ENCODE peak calls at places on chromosome 20, in nine cellular contexts. B is GM03348, G is GM19239, L is G401, A is NCI-H1092 treated with DMSO at 0.1 percent for 48 hours, J is neuronal stem cell, E is astrocyte of the spinal cord, P is EL, S is fibroblast of the aortic adventitia. U is an unnamed sample.

GRCh38 chr20:44683263-44684046 is 31.7 kb upstream of the CCN5 start:
- DNase-seq in B (peak; percentile 74), G (peak; percentile 74), L (peak; percentile 53), A (peak; percentile 73), J (peak; percentile 51), E (no peak), P (peak; percentile 52), S (no peak), U (peak; percentile 83)

GRCh38 chr20:6298049-6298448 is 175.2 kb upstream of the FERMT1 start:
- DNase-seq in B (no peak), G (no peak), L (no peak), A (no peak), J (no peak), E (no peak), P (no peak), S (no peak), U (no peak)

GRCh38 chr20:13838664-13839063 is 53.8 kb downstream of the NDUFAF5 start:
- DNase-seq in B (no peak), G (no peak), L (no peak), A (no peak), J (no peak), E (no peak), P (no peak), S (no peak), U (no peak)

GRCh38 chr20:18739785-18740184 is 73.8 kb upstream of the SCP2D1 start:
- DNase-seq in B (peak; percentile 60), G (no peak), L (no peak), A (no peak), J (peak; percentile 6), E (peak; percentile 92), P (peak; percentile 77), S (peak; percentile 86), U (no peak)

GRCh38 chr20:37566590-37567330 is 39.1 kb upstream of the BLCAP start:
- DNase-seq in B (no peak), G (no peak), L (no peak), A (no peak), J (no peak), E (no peak), P (no peak), S (no peak), U (no peak)

GRCh38 chr20:2602046-2602735 is 50.2 kb upstream of the NOP56 start:
- DNase-seq in B (no peak), G (no peak), L (no peak), A (no peak), J (no peak), E (no peak), P (peak; percentile 29), S (no peak), U (no peak)

GRCh38 chr20:49245921-49246740 is 26.9 kb downstream of the DDX27 start:
- DNase-seq in B (peak; percentile 79), G (peak; percentile 40), L (peak; percentile 45), A (peak; percentile 11), J (no peak), E (peak; percentile 59), P (peak; percentile 57), S (peak; percentile 69), U (peak; percentile 60)

GRCh38 chr20:43448748-43449535 is 8.8 kb upstream of the SRSF6 start:
- DNase-seq in B (peak; percentile 67), G (no peak), L (peak; percentile 58), A (peak; percentile 61), J (peak; percentile 26), E (peak; percentile 17), P (peak; percentile 48), S (peak; percentile 43), U (peak; percentile 66)

GRCh38 chr20:32510601-32511357 is 74.4 kb downstream of the NOL4L start:
- DNase-seq in B (no peak), G (no peak), L (peak; percentile 30), A (peak; percentile 26), J (no peak), E (no peak), P (no peak), S (no peak), U (peak; percentile 51)

GRCh38 chr20:38730167-38730988 is 6.1 kb downstream of the SLC32A1 start:
- DNase-seq in B (no peak), G (no peak), L (no peak), A (no peak), J (no peak), E (no peak), P (no peak), S (no peak), U (no peak)

GRCh38 chr20:53829086-53829703 is 235.6 kb upstream of the ZNF217 start:
- DNase-seq in B (peak; percentile 79), G (no peak), L (peak; percentile 44), A (no peak), J (no peak), E (peak; percentile 95), P (peak; percentile 97), S (peak; percentile 98), U (no peak)

GRCh38 chr20:17936791-17937687 is 31.6 kb downstream of the SNX5 start:
- DNase-seq in B (peak; percentile 78), G (no peak), L (no peak), A (no peak), J (no peak), E (peak; percentile 89), P (peak; percentile 53), S (peak; percentile 87), U (no peak)

GRCh38 chr20:3282271-3283221 is 43.6 kb upstream of the SLC4A11 start:
- DNase-seq in B (no peak), G (no peak), L (no peak), A (no peak), J (no peak), E (no peak), P (no peak), S (no peak), U (no peak)

GRCh38 chr20:4814696-4815252 is 93.1 kb downstream of the PRND start:
- DNase-seq in B (no peak), G (no peak), L (no peak), A (no peak), J (no peak), E (no peak), P (no peak), S (no peak), U (peak; percentile 71)

GRCh38 chr20:13149371-13149770 is 71.7 kb upstream of the ISM1 start:
- DNase-seq in B (no peak), G (no peak), L (no peak), A (no peak), J (no peak), E (peak; percentile 46), P (no peak), S (no peak), U (no peak)

GRCh38 chr20:33181482-33182093 is 13.6 kb downstream of the BPIFA2 start:
- DNase-seq in B (no peak), G (no peak), L (no peak), A (no peak), J (no peak), E (no peak), P (no peak), S (no peak), U (no peak)

GRCh38 chr20:43404880-43405279 is 52.8 kb upstream of the SRSF6 start:
- DNase-seq in B (no peak), G (peak; percentile 26), L (no peak), A (no peak), J (no peak), E (no peak), P (peak; percentile 33), S (peak; percentile 21), U (peak; percentile 42)

GRCh38 chr20:3245156-3245555 is 6.2 kb upstream of the SLC4A11 start:
- DNase-seq in B (no peak), G (no peak), L (no peak), A (no peak), J (no peak), E (no peak), P (no peak), S (no peak), U (no peak)

GRCh38 chr20:63363981-63364536 is 2.9 kb upstream of the CHRNA4 start:
- DNase-seq in B (no peak), G (no peak), L (no peak), A (no peak), J (no peak), E (no peak), P (no peak), S (no peak), U (no peak)

GRCh38 chr20:59724457-59725366 is 120.4 kb downstream of the PHACTR3 start:
- DNase-seq in B (no peak), G (no peak), L (no peak), A (no peak), J (no peak), E (no peak), P (no peak), S (no peak), U (no peak)

GRCh38 chr20:33653218-33653899 is 8.8 kb upstream of the C20orf144 start:
- DNase-seq in B (peak; percentile 87), G (peak; percentile 75), L (peak; percentile 65), A (peak; percentile 89), J (peak; percentile 53), E (peak; percentile 61), P (peak; percentile 71), S (peak; percentile 75), U (peak; percentile 79)

GRCh38 chr20:53967527-53967926 is 102.9 kb downstream of the BCAS1 start:
- DNase-seq in B (no peak), G (no peak), L (no peak), A (no peak), J (no peak), E (no peak), P (no peak), S (no peak), U (no peak)

GRCh38 chr20:45345104-45345936 is 2.9 kb downstream of the SDC4 start:
- DNase-seq in B (peak; percentile 44), G (no peak), L (no peak), A (no peak), J (no peak), E (no peak), P (no peak), S (no peak), U (no peak)

GRCh38 chr20:31475032-31475431 is at the start of the genes DEFB124 and REM1:
- DNase-seq in B (no peak), G (no peak), L (no peak), A (no peak), J (no peak), E (no peak), P (no peak), S (no peak), U (no peak)

GRCh38 chr20:62352402-62353288 is 14.5 kb downstream of the LAMA5 start:
- DNase-seq in B (no peak), G (no peak), L (peak; percentile 97), A (peak; percentile 80), J (no peak), E (peak; percentile 38), P (no peak), S (no peak), U (no peak)

GRCh38 chr20:50913976-50914375 is 17.3 kb downstream of the ADNP start:
- DNase-seq in B (peak; percentile 45), G (no peak), L (no peak), A (no peak), J (no peak), E (peak; percentile 65), P (peak; percentile 84), S (peak; percentile 80), U (no peak)

GRCh38 chr20:18360601-18361000 is 72.3 kb downstream of the ZNF133 start:
- DNase-seq in B (no peak), G (no peak), L (no peak), A (no peak), J (no peak), E (no peak), P (no peak), S (no peak), U (no peak)

GRCh38 chr20:20573797-20574196 is 138.6 kb downstream of the RALGAPA2 start:
- DNase-seq in B (no peak), G (no peak), L (no peak), A (no peak), J (no peak), E (no peak), P (no peak), S (no peak), U (no peak)

U was measured in GM10248.